ENCODE peak calls at places on chromosomes 6 and 20, in five cellular contexts. One of them, this sample, is unnamed.

GRCh38 chr6:37514377-37514776 is 14.7 kb upstream of the CCDC167 start:
- DNase-seq in prostate gland: no peak
- DNase-seq in fibroblast of lung: peak
- DNase-seq in stimulated activated naive CD4-positive, alpha-beta T cell treated with Interleukin-2 at 50 U/mL for 16 hours: peak
- DNase-seq in mesendoderm: peak
- DNase-seq in this sample: peak

GRCh38 chr20:3021327-3021726 is 22.1 kb upstream of the GNRH2 start:
- DNase-seq in stimulated activated naive CD4-positive, alpha-beta T cell treated with Interleukin-2 at 50 U/mL for 16 hours: no peak
- DNase-seq in fibroblast of lung: no peak
- DNase-seq in prostate gland: no peak
- DNase-seq in mesendoderm: no peak
- DNase-seq in this sample: no peak

GRCh38 chr20:36268501-36269342 is 32.4 kb downstream of the AAR2 start:
- DNase-seq in mesendoderm: no peak
- DNase-seq in fibroblast of lung: peak
- DNase-seq in prostate gland: no peak
- DNase-seq in stimulated activated naive CD4-positive, alpha-beta T cell treated with Interleukin-2 at 50 U/mL for 16 hours: no peak
- DNase-seq in this sample: no peak

GRCh38 chr6:25973923-25974555 is 11.4 kb downstream of the TRIM38 start:
- DNase-seq in stimulated activated naive CD4-positive, alpha-beta T cell treated with Interleukin-2 at 50 U/mL for 16 hours: no peak
- DNase-seq in mesendoderm: peak
- DNase-seq in prostate gland: no peak
- DNase-seq in fibroblast of lung: peak
- DNase-seq in this sample: no peak

GRCh38 chr6:46207174-46207573 is 36.4 kb upstream of the ENPP5 start:
- DNase-seq in stimulated activated naive CD4-positive, alpha-beta T cell treated with Interleukin-2 at 50 U/mL for 16 hours: no peak
- DNase-seq in prostate gland: no peak
- DNase-seq in fibroblast of lung: no peak
- DNase-seq in mesendoderm: no peak
- DNase-seq in this sample: no peak

GRCh38 chr20:19817017-19817416 is 59.0 kb downstream of the RIN2 start:
- DNase-seq in stimulated activated naive CD4-positive, alpha-beta T cell treated with Interleukin-2 at 50 U/mL for 16 hours: no peak
- DNase-seq in fibroblast of lung: peak
- DNase-seq in mesendoderm: no peak
- DNase-seq in prostate gland: no peak
- DNase-seq in this sample: peak

GRCh38 chr6:105107207-105107606 is 72.6 kb downstream of the POPDC3 start:
- DNase-seq in prostate gland: no peak
- DNase-seq in stimulated activated naive CD4-positive, alpha-beta T cell treated with Interleukin-2 at 50 U/mL for 16 hours: no peak
- DNase-seq in mesendoderm: no peak
- DNase-seq in fibroblast of lung: no peak
- DNase-seq in this sample: no peak

GRCh38 chr20:4971064-4971463 is 30.2 kb downstream of the SLC23A2 start:
- DNase-seq in prostate gland: no peak
- DNase-seq in fibroblast of lung: no peak
- DNase-seq in mesendoderm: no peak
- DNase-seq in stimulated activated naive CD4-positive, alpha-beta T cell treated with Interleukin-2 at 50 U/mL for 16 hours: no peak
- DNase-seq in this sample: no peak

GRCh38 chr6:111646034-111646433 is 40.4 kb upstream of the TRAF3IP2 start:
- DNase-seq in stimulated activated naive CD4-positive, alpha-beta T cell treated with Interleukin-2 at 50 U/mL for 16 hours: no peak
- DNase-seq in prostate gland: no peak
- DNase-seq in mesendoderm: no peak
- DNase-seq in fibroblast of lung: no peak
- DNase-seq in this sample: no peak

GRCh38 chr6:13810688-13811446 is 3.5 kb downstream of the MCUR1 start:
- DNase-seq in prostate gland: no peak
- DNase-seq in stimulated activated naive CD4-positive, alpha-beta T cell treated with Interleukin-2 at 50 U/mL for 16 hours: no peak
- DNase-seq in fibroblast of lung: peak
- DNase-seq in mesendoderm: no peak
- DNase-seq in this sample: no peak

GRCh38 chr20:40938020-40938419 is 90.6 kb upstream of the TOP1 start:
- DNase-seq in mesendoderm: peak
- DNase-seq in fibroblast of lung: no peak
- DNase-seq in prostate gland: no peak
- DNase-seq in stimulated activated naive CD4-positive, alpha-beta T cell treated with Interleukin-2 at 50 U/mL for 16 hours: no peak
- DNase-seq in this sample: no peak

GRCh38 chr6:136887899-136888298 is 34.2 kb upstream of the SLC35D3 start:
- DNase-seq in stimulated activated naive CD4-positive, alpha-beta T cell treated with Interleukin-2 at 50 U/mL for 16 hours: no peak
- DNase-seq in mesendoderm: peak
- DNase-seq in fibroblast of lung: no peak
- DNase-seq in prostate gland: no peak
- DNase-seq in this sample: no peak

This sample was measured in astrocyte of the hippocampus.